ENCODE peak calls at places on chromosomes 12 and 14, in five cellular contexts. One of them, this sample, is unnamed.

GRCh38 chr12:6266431-6267006 is 44.0 kb upstream of the PLEKHG6 start:
- DNase-seq in Peyer's patch: peak; percentile 13
- DNase-seq in esophagus squamous epithelium: no peak
- DNase-seq in transverse colon: no peak
- DNase-seq in breast epithelium: no peak
- DNase-seq in this sample: no peak

GRCh38 chr12:51714666-51715065 is 123.6 kb downstream of the SCN8A start:
- DNase-seq in Peyer's patch: no peak
- DNase-seq in esophagus squamous epithelium: no peak
- DNase-seq in transverse colon: no peak
- DNase-seq in breast epithelium: no peak
- DNase-seq in this sample: no peak

GRCh38 chr12:460301-461230 is 827 bp downstream of the B4GALNT3 start:
- DNase-seq in Peyer's patch: peak; percentile 61
- DNase-seq in esophagus squamous epithelium: no peak
- DNase-seq in transverse colon: peak; percentile 39
- DNase-seq in breast epithelium: no peak
- DNase-seq in this sample: no peak

GRCh38 chr12:68418137-68418460 is 85.9 kb upstream of the MDM1 start:
- DNase-seq in Peyer's patch: no peak
- DNase-seq in esophagus squamous epithelium: no peak
- DNase-seq in transverse colon: no peak
- DNase-seq in breast epithelium: no peak
- DNase-seq in this sample: no peak

GRCh38 chr14:50550294-50550693 is 9.7 kb upstream of the ATL1 start:
- DNase-seq in Peyer's patch: no peak
- DNase-seq in esophagus squamous epithelium: no peak
- DNase-seq in transverse colon: no peak
- DNase-seq in breast epithelium: no peak
- DNase-seq in this sample: no peak

GRCh38 chr14:55129428-55130193 is 559 bp downstream of the LGALS3 start:
- DNase-seq in Peyer's patch: peak; percentile 74
- DNase-seq in esophagus squamous epithelium: no peak
- DNase-seq in transverse colon: peak; percentile 59
- DNase-seq in breast epithelium: peak; percentile 79
- DNase-seq in this sample: peak; percentile 95

GRCh38 chr14:101476258-101476930 is 84.9 kb upstream of the DIO3 start:
- DNase-seq in Peyer's patch: peak; percentile 39
- DNase-seq in esophagus squamous epithelium: no peak
- DNase-seq in transverse colon: peak; percentile 51
- DNase-seq in breast epithelium: no peak
- DNase-seq in this sample: no peak

GRCh38 chr12:2960432-2960956 is 1.3 kb downstream of the TEAD4 start:
- DNase-seq in Peyer's patch: no peak
- DNase-seq in esophagus squamous epithelium: no peak
- DNase-seq in transverse colon: no peak
- DNase-seq in breast epithelium: no peak
- DNase-seq in this sample: no peak

GRCh38 chr12:11877869-11878780 is 192.6 kb upstream of the BCL2L14 start:
- DNase-seq in Peyer's patch: no peak
- DNase-seq in esophagus squamous epithelium: no peak
- DNase-seq in transverse colon: peak; percentile 68
- DNase-seq in breast epithelium: no peak
- DNase-seq in this sample: no peak

GRCh38 chr12:2194060-2194459 is 141.3 kb downstream of the CACNA1C start:
- DNase-seq in Peyer's patch: no peak
- DNase-seq in esophagus squamous epithelium: no peak
- DNase-seq in transverse colon: no peak
- DNase-seq in breast epithelium: no peak
- DNase-seq in this sample: no peak

GRCh38 chr12:20237091-20237490 is 131.2 kb upstream of the PDE3A start:
- DNase-seq in Peyer's patch: no peak
- DNase-seq in esophagus squamous epithelium: no peak
- DNase-seq in transverse colon: no peak
- DNase-seq in breast epithelium: no peak
- DNase-seq in this sample: no peak

GRCh38 chr12:15726029-15726756 is 63.0 kb downstream of the EPS8 start:
- DNase-seq in Peyer's patch: no peak
- DNase-seq in esophagus squamous epithelium: no peak
- DNase-seq in transverse colon: no peak
- DNase-seq in breast epithelium: no peak
- DNase-seq in this sample: no peak

GRCh38 chr12:6946033-6946919 is 2.5 kb downstream of the C12orf57 start:
- DNase-seq in Peyer's patch: peak; percentile 96
- DNase-seq in esophagus squamous epithelium: no peak
- DNase-seq in transverse colon: peak; percentile 95
- DNase-seq in breast epithelium: peak; percentile 95
- DNase-seq in this sample: no peak

GRCh38 chr14:59189281-59189821 is 884 bp downstream of the DAAM1 start:
- DNase-seq in Peyer's patch: no peak
- DNase-seq in esophagus squamous epithelium: no peak
- DNase-seq in transverse colon: no peak
- DNase-seq in breast epithelium: peak; percentile 52
- DNase-seq in this sample: peak; percentile 88

GRCh38 chr14:100203962-100204834 is 34.7 kb upstream of the YY1 start:
- DNase-seq in Peyer's patch: no peak
- DNase-seq in esophagus squamous epithelium: no peak
- DNase-seq in transverse colon: no peak
- DNase-seq in breast epithelium: no peak
- DNase-seq in this sample: no peak

GRCh38 chr12:32522322-32523221 is 123.2 kb downstream of the FGD4 start:
- DNase-seq in Peyer's patch: no peak
- DNase-seq in esophagus squamous epithelium: no peak
- DNase-seq in transverse colon: no peak
- DNase-seq in breast epithelium: no peak
- DNase-seq in this sample: no peak

GRCh38 chr14:102461490-102462317 is 47.9 kb downstream of the ANKRD9 start:
- DNase-seq in Peyer's patch: peak; percentile 35
- DNase-seq in esophagus squamous epithelium: no peak
- DNase-seq in transverse colon: no peak
- DNase-seq in breast epithelium: no peak
- DNase-seq in this sample: no peak

GRCh38 chr12:75782182-75782581 is 249.4 kb downstream of the PHLDA1 start:
- DNase-seq in Peyer's patch: no peak
- DNase-seq in esophagus squamous epithelium: no peak
- DNase-seq in transverse colon: no peak
- DNase-seq in breast epithelium: no peak
- DNase-seq in this sample: no peak

GRCh38 chr12:106840217-106840616 is 65.7 kb downstream of the RIC8B start:
- DNase-seq in Peyer's patch: no peak
- DNase-seq in esophagus squamous epithelium: no peak
- DNase-seq in transverse colon: no peak
- DNase-seq in breast epithelium: no peak
- DNase-seq in this sample: no peak

GRCh38 chr14:95290769-95291440 is 28.8 kb downstream of the CLMN start:
- DNase-seq in Peyer's patch: peak; percentile 80
- DNase-seq in esophagus squamous epithelium: no peak
- DNase-seq in transverse colon: peak; percentile 80
- DNase-seq in breast epithelium: peak; percentile 85
- DNase-seq in this sample: peak; percentile 88

GRCh38 chr14:101761881-101762529 is 496 bp downstream of the PPP2R5C start:
- DNase-seq in Peyer's patch: peak; percentile 69
- DNase-seq in esophagus squamous epithelium: peak; percentile 20
- DNase-seq in transverse colon: peak; percentile 59
- DNase-seq in breast epithelium: no peak
- DNase-seq in this sample: no peak

GRCh38 chr12:47744005-47744651 is 14.6 kb downstream of the RAPGEF3 start:
- DNase-seq in Peyer's patch: peak; percentile 78
- DNase-seq in esophagus squamous epithelium: no peak
- DNase-seq in transverse colon: peak; percentile 83
- DNase-seq in breast epithelium: peak; percentile 82
- DNase-seq in this sample: peak; percentile 49

GRCh38 chr12:12890815-12891645 is at the start of gene GPRC5A:
- DNase-seq in Peyer's patch: peak; percentile 93
- DNase-seq in esophagus squamous epithelium: no peak
- DNase-seq in transverse colon: peak; percentile 92
- DNase-seq in breast epithelium: peak; percentile 90
- DNase-seq in this sample: peak; percentile 97

GRCh38 chr12:73598626-73599025 is 939.0 kb upstream of the ATXN7L3B start:
- DNase-seq in Peyer's patch: no peak
- DNase-seq in esophagus squamous epithelium: no peak
- DNase-seq in transverse colon: no peak
- DNase-seq in breast epithelium: no peak
- DNase-seq in this sample: no peak

GRCh38 chr14:69859591-69859990 is 19.6 kb upstream of the SMOC1 start:
- DNase-seq in Peyer's patch: no peak
- DNase-seq in esophagus squamous epithelium: no peak
- DNase-seq in transverse colon: no peak
- DNase-seq in breast epithelium: no peak
- DNase-seq in this sample: no peak

GRCh38 chr12:1591029-1591428 is 3.4 kb downstream of the FBXL14 start:
- DNase-seq in Peyer's patch: no peak
- DNase-seq in esophagus squamous epithelium: no peak
- DNase-seq in transverse colon: peak; percentile 37
- DNase-seq in breast epithelium: no peak
- DNase-seq in this sample: no peak

GRCh38 chr14:53217283-53217994 is 64.3 kb upstream of the DDHD1 start:
- DNase-seq in Peyer's patch: peak; percentile 82
- DNase-seq in esophagus squamous epithelium: no peak
- DNase-seq in transverse colon: peak; percentile 77
- DNase-seq in breast epithelium: peak; percentile 71
- DNase-seq in this sample: peak; percentile 94

GRCh38 chr12:119204716-119205285 is 26.1 kb downstream of the HSPB8 start:
- DNase-seq in Peyer's patch: no peak
- DNase-seq in esophagus squamous epithelium: no peak
- DNase-seq in transverse colon: no peak
- DNase-seq in breast epithelium: no peak
- DNase-seq in this sample: no peak

GRCh38 chr14:67533754-67534085 is 630 bp downstream of the PLEKHH1 start:
- DNase-seq in Peyer's patch: no peak
- DNase-seq in esophagus squamous epithelium: no peak
- DNase-seq in transverse colon: peak; percentile 36
- DNase-seq in breast epithelium: no peak
- DNase-seq in this sample: no peak

GRCh38 chr14:64053694-64054669 is 201.2 kb downstream of the SYNE2 start:
- DNase-seq in Peyer's patch: no peak
- DNase-seq in esophagus squamous epithelium: no peak
- DNase-seq in transverse colon: no peak
- DNase-seq in breast epithelium: no peak
- DNase-seq in this sample: no peak

GRCh38 chr14:100890044-100890443 is 13.5 kb downstream of the RTL1 start:
- DNase-seq in Peyer's patch: peak; percentile 32
- DNase-seq in esophagus squamous epithelium: no peak
- DNase-seq in transverse colon: no peak
- DNase-seq in breast epithelium: peak; percentile 22
- DNase-seq in this sample: no peak

GRCh38 chr12:109097435-109098141 is at the start of gene UNG:
- DNase-seq in Peyer's patch: peak; percentile 99
- DNase-seq in esophagus squamous epithelium: peak; percentile 78
- DNase-seq in transverse colon: peak; percentile 98
- DNase-seq in breast epithelium: peak; percentile 98
- DNase-seq in this sample: peak; percentile 99
- TF ChIP-seq POLR2A in Peyer's patch: no peak
- TF ChIP-seq POLR2A in esophagus squamous epithelium: no peak
- TF ChIP-seq POLR2A in transverse colon: no peak
- TF ChIP-seq POLR2A in breast epithelium: no peak
- TF ChIP-seq POLR2A in this sample: no peak

GRCh38 chr14:22230517-22230916 is 358.5 kb downstream of the DAD1 start:
- DNase-seq in Peyer's patch: no peak
- DNase-seq in esophagus squamous epithelium: no peak
- DNase-seq in transverse colon: no peak
- DNase-seq in breast epithelium: no peak
- DNase-seq in this sample: no peak
- H3K4me3 ChIP-seq in Peyer's patch: no peak overlapping the region
- H3K4me3 ChIP-seq in esophagus squamous epithelium: no peak overlapping the region
- H3K4me3 ChIP-seq in transverse colon: no peak overlapping the region
- H3K4me3 ChIP-seq in breast epithelium: no peak overlapping the region
- H3K4me3 ChIP-seq in this sample: no peak overlapping the region

DNA sequence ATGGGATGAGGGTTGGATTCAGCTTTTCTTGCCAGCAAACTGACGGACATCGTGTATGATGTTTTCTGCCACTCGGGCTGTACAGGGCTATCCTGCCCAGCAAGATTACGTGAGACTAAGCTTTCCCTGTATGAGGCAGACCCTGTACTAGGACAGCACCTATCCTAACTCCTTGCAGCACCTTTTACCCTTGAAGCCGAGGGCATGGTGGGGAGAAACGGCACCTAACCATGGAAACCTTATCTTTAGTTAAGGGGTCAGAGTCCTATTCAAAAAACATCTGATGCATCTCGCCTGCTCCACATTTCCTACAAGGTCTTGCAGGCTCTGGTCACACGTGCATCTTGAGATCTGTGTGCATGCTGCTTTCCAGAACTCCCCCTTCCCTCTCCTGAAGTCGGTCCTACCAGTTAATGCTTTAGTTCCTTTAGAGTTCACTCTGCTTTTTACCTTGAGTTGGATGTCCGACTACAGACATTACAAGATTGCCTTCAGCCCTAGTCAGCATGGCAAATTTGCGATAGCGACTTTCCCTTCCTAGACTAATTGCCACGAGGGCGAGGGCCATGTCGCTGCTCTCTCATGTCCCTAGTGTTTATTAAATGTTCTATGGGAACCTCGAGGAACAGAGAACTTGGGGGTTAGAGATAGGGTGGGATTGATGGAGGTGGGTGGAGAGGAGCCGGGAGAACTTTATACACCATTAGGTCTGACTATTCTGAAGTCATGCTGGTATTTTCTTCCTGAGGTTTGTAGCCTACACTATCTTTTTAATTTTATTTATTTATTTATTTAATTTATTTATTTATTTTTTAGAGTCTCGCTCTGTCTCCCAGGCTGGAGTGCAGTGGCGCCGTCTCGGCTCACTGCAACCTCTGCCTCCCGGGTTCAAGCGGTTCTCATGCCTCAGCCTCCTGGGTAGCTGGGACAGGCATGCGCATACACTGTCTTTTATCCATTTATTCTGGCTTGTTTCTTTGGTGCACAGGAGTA is 6.6 kb downstream of the RAN start:
- DNase-seq in Peyer's patch: no peak
- DNase-seq in esophagus squamous epithelium: no peak
- DNase-seq in transverse colon: no peak
- DNase-seq in breast epithelium: no peak
- DNase-seq in this sample: no peak
- TF ChIP-seq POLR2A in Peyer's patch: no peak
- TF ChIP-seq POLR2A in esophagus squamous epithelium: no peak
- TF ChIP-seq POLR2A in transverse colon: no peak
- TF ChIP-seq POLR2A in breast epithelium: no peak
- TF ChIP-seq POLR2A in this sample: no peak

GRCh38 chr14:61706096-61706690 is 10.9 kb downstream of the HIF1A start:
- DNase-seq in Peyer's patch: no peak
- DNase-seq in esophagus squamous epithelium: no peak
- DNase-seq in transverse colon: no peak
- DNase-seq in breast epithelium: no peak
- DNase-seq in this sample: no peak
- H3K4me3 ChIP-seq in Peyer's patch: no peak overlapping the region
- H3K4me3 ChIP-seq in esophagus squamous epithelium: no peak overlapping the region
- H3K4me3 ChIP-seq in transverse colon: no peak overlapping the region
- H3K4me3 ChIP-seq in breast epithelium: no peak overlapping the region
- H3K4me3 ChIP-seq in this sample: no peak overlapping the region

GRCh38 chr12:108563135-108563803 is 873 bp downstream of the ISCU start:
- DNase-seq in Peyer's patch: peak; percentile 80
- DNase-seq in esophagus squamous epithelium: peak; percentile 44
- DNase-seq in transverse colon: peak; percentile 92
- DNase-seq in breast epithelium: peak; percentile 65
- DNase-seq in this sample: peak; percentile 82
- TF ChIP-seq POLR2A in Peyer's patch: peak; percentile 62
- TF ChIP-seq POLR2A in esophagus squamous epithelium: no peak
- TF ChIP-seq POLR2A in transverse colon: peak; percentile 81
- TF ChIP-seq POLR2A in breast epithelium: no peak
- TF ChIP-seq POLR2A in this sample: no peak

GRCh38 chr12:22412581-22412980 is 78.1 kb upstream of the ST8SIA1 start:
- DNase-seq in Peyer's patch: no peak
- DNase-seq in esophagus squamous epithelium: no peak
- DNase-seq in transverse colon: no peak
- DNase-seq in breast epithelium: no peak
- DNase-seq in this sample: no peak
- H3K4me3 ChIP-seq in Peyer's patch: no peak overlapping the region
- H3K4me3 ChIP-seq in esophagus squamous epithelium: no peak overlapping the region
- H3K4me3 ChIP-seq in transverse colon: no peak overlapping the region
- H3K4me3 ChIP-seq in breast epithelium: no peak overlapping the region
- H3K4me3 ChIP-seq in this sample: no peak overlapping the region